ENCODE peak calls at places on chromosomes 13 and 19, in nine cellular contexts. One of them, this sample, is unnamed.
A peak's percentile ranks its signal among the peaks of the same experiment; 100 is the strongest.

GRCh38 chr19:40266111-40266510 is 19.0 kb downstream of the AKT2 start:
- DNase-seq in activated T-helper 1 cell treated with Interleukin-2 at 50 U/mL for 16 hours: no peak
- DNase-seq in astrocyte of the hippocampus: no peak
- DNase-seq in LoVo: no peak
- DNase-seq in central memory CD4-positive, alpha-beta T cell: no peak
- DNase-seq in naive thymus-derived CD4-positive, alpha-beta T cell: no peak
- DNase-seq in stimulated activated CD8-positive, alpha-beta memory T cell treated with anti-CD3 and anti-CD28 coated beads, Interleukin-2, amount 100 ng/mL, for 1 hour: no peak
- DNase-seq in activated CD4-positive, alpha-beta T cell treated with anti-CD3 and anti-CD28 coated beads, Interleukin-2, amount 50 U/mL, for 48 hours: no peak
- DNase-seq in epithelial cell of prostate: no peak
- DNase-seq in this sample: peak; percentile 48

GRCh38 chr19:40433391-40434216 is 7.8 kb upstream of the SERTAD1 start:
- DNase-seq in LoVo: peak; percentile 75
- DNase-seq in stimulated activated CD8-positive, alpha-beta memory T cell treated with anti-CD3 and anti-CD28 coated beads, Interleukin-2, amount 100 ng/mL, for 1 hour: no peak
- DNase-seq in central memory CD4-positive, alpha-beta T cell: peak; percentile 39
- DNase-seq in activated CD4-positive, alpha-beta T cell treated with anti-CD3 and anti-CD28 coated beads, Interleukin-2, amount 50 U/mL, for 48 hours: peak; percentile 47
- DNase-seq in naive thymus-derived CD4-positive, alpha-beta T cell: peak; percentile 42
- DNase-seq in activated T-helper 1 cell treated with Interleukin-2 at 50 U/mL for 16 hours: peak; percentile 34
- DNase-seq in epithelial cell of prostate: no peak
- DNase-seq in astrocyte of the hippocampus: peak; percentile 96
- DNase-seq in this sample: peak; percentile 95

GRCh38 chr13:64274481-64275217 is 2859.0 kb upstream of the PCDH20 start:
- DNase-seq in activated T-helper 1 cell treated with Interleukin-2 at 50 U/mL for 16 hours: no peak
- DNase-seq in LoVo: no peak
- DNase-seq in activated CD4-positive, alpha-beta T cell treated with anti-CD3 and anti-CD28 coated beads, Interleukin-2, amount 50 U/mL, for 48 hours: no peak
- DNase-seq in central memory CD4-positive, alpha-beta T cell: no peak
- DNase-seq in astrocyte of the hippocampus: no peak
- DNase-seq in epithelial cell of prostate: no peak
- DNase-seq in naive thymus-derived CD4-positive, alpha-beta T cell: no peak
- DNase-seq in stimulated activated CD8-positive, alpha-beta memory T cell treated with anti-CD3 and anti-CD28 coated beads, Interleukin-2, amount 100 ng/mL, for 1 hour: no peak
- DNase-seq in this sample: no peak

GRCh38 chr19:35843676-35844481 is 8.4 kb downstream of the NPHS1 start:
- DNase-seq in epithelial cell of prostate: no peak
- DNase-seq in stimulated activated CD8-positive, alpha-beta memory T cell treated with anti-CD3 and anti-CD28 coated beads, Interleukin-2, amount 100 ng/mL, for 1 hour: no peak
- DNase-seq in naive thymus-derived CD4-positive, alpha-beta T cell: no peak
- DNase-seq in LoVo: no peak
- DNase-seq in activated CD4-positive, alpha-beta T cell treated with anti-CD3 and anti-CD28 coated beads, Interleukin-2, amount 50 U/mL, for 48 hours: no peak
- DNase-seq in astrocyte of the hippocampus: no peak
- DNase-seq in central memory CD4-positive, alpha-beta T cell: no peak
- DNase-seq in activated T-helper 1 cell treated with Interleukin-2 at 50 U/mL for 16 hours: no peak
- DNase-seq in this sample: no peak

GRCh38 chr13:68027311-68027710 is 797.2 kb upstream of the PCDH9 start:
- DNase-seq in activated T-helper 1 cell treated with Interleukin-2 at 50 U/mL for 16 hours: no peak
- DNase-seq in astrocyte of the hippocampus: no peak
- DNase-seq in epithelial cell of prostate: no peak
- DNase-seq in central memory CD4-positive, alpha-beta T cell: no peak
- DNase-seq in naive thymus-derived CD4-positive, alpha-beta T cell: no peak
- DNase-seq in LoVo: no peak
- DNase-seq in stimulated activated CD8-positive, alpha-beta memory T cell treated with anti-CD3 and anti-CD28 coated beads, Interleukin-2, amount 100 ng/mL, for 1 hour: no peak
- DNase-seq in activated CD4-positive, alpha-beta T cell treated with anti-CD3 and anti-CD28 coated beads, Interleukin-2, amount 50 U/mL, for 48 hours: no peak
- DNase-seq in this sample: no peak

GRCh38 chr19:42281175-42282035 is 12.4 kb downstream of the CIC start:
- DNase-seq in activated T-helper 1 cell treated with Interleukin-2 at 50 U/mL for 16 hours: no peak
- DNase-seq in activated CD4-positive, alpha-beta T cell treated with anti-CD3 and anti-CD28 coated beads, Interleukin-2, amount 50 U/mL, for 48 hours: no peak
- DNase-seq in astrocyte of the hippocampus: peak; percentile 84
- DNase-seq in LoVo: no peak
- DNase-seq in naive thymus-derived CD4-positive, alpha-beta T cell: no peak
- DNase-seq in epithelial cell of prostate: no peak
- DNase-seq in stimulated activated CD8-positive, alpha-beta memory T cell treated with anti-CD3 and anti-CD28 coated beads, Interleukin-2, amount 100 ng/mL, for 1 hour: no peak
- DNase-seq in central memory CD4-positive, alpha-beta T cell: peak; percentile 17
- DNase-seq in this sample: peak; percentile 28

GRCh38 chr13:95564948-95565347 is 12.4 kb downstream of the CLDN10 start:
- DNase-seq in naive thymus-derived CD4-positive, alpha-beta T cell: no peak
- DNase-seq in stimulated activated CD8-positive, alpha-beta memory T cell treated with anti-CD3 and anti-CD28 coated beads, Interleukin-2, amount 100 ng/mL, for 1 hour: no peak
- DNase-seq in activated CD4-positive, alpha-beta T cell treated with anti-CD3 and anti-CD28 coated beads, Interleukin-2, amount 50 U/mL, for 48 hours: no peak
- DNase-seq in LoVo: no peak
- DNase-seq in astrocyte of the hippocampus: peak; percentile 53
- DNase-seq in central memory CD4-positive, alpha-beta T cell: no peak
- DNase-seq in epithelial cell of prostate: peak; percentile 26
- DNase-seq in activated T-helper 1 cell treated with Interleukin-2 at 50 U/mL for 16 hours: no peak
- DNase-seq in this sample: no peak

GRCh38 chr19:34023381-34023780 is 148.9 kb upstream of the LSM14A start:
- DNase-seq in central memory CD4-positive, alpha-beta T cell: no peak
- DNase-seq in epithelial cell of prostate: no peak
- DNase-seq in astrocyte of the hippocampus: no peak
- DNase-seq in activated T-helper 1 cell treated with Interleukin-2 at 50 U/mL for 16 hours: no peak
- DNase-seq in LoVo: no peak
- DNase-seq in stimulated activated CD8-positive, alpha-beta memory T cell treated with anti-CD3 and anti-CD28 coated beads, Interleukin-2, amount 100 ng/mL, for 1 hour: no peak
- DNase-seq in activated CD4-positive, alpha-beta T cell treated with anti-CD3 and anti-CD28 coated beads, Interleukin-2, amount 50 U/mL, for 48 hours: no peak
- DNase-seq in naive thymus-derived CD4-positive, alpha-beta T cell: no peak
- DNase-seq in this sample: no peak

GRCh38 chr13:107867701-107868661 is 347.4 kb downstream of the LIG4 start:
- DNase-seq in stimulated activated CD8-positive, alpha-beta memory T cell treated with anti-CD3 and anti-CD28 coated beads, Interleukin-2, amount 100 ng/mL, for 1 hour: no peak
- DNase-seq in naive thymus-derived CD4-positive, alpha-beta T cell: no peak
- DNase-seq in epithelial cell of prostate: no peak
- DNase-seq in central memory CD4-positive, alpha-beta T cell: no peak
- DNase-seq in astrocyte of the hippocampus: peak; percentile 81
- DNase-seq in activated T-helper 1 cell treated with Interleukin-2 at 50 U/mL for 16 hours: no peak
- DNase-seq in activated CD4-positive, alpha-beta T cell treated with anti-CD3 and anti-CD28 coated beads, Interleukin-2, amount 50 U/mL, for 48 hours: no peak
- DNase-seq in LoVo: no peak
- DNase-seq in this sample: no peak

GRCh38 chr13:36193151-36193855 is 21.1 kb downstream of the SOHLH2 start:
- DNase-seq in naive thymus-derived CD4-positive, alpha-beta T cell: no peak
- DNase-seq in LoVo: no peak
- DNase-seq in central memory CD4-positive, alpha-beta T cell: no peak
- DNase-seq in epithelial cell of prostate: peak; percentile 26
- DNase-seq in activated CD4-positive, alpha-beta T cell treated with anti-CD3 and anti-CD28 coated beads, Interleukin-2, amount 50 U/mL, for 48 hours: no peak
- DNase-seq in stimulated activated CD8-positive, alpha-beta memory T cell treated with anti-CD3 and anti-CD28 coated beads, Interleukin-2, amount 100 ng/mL, for 1 hour: no peak
- DNase-seq in activated T-helper 1 cell treated with Interleukin-2 at 50 U/mL for 16 hours: no peak
- DNase-seq in astrocyte of the hippocampus: peak; percentile 77
- DNase-seq in this sample: peak; percentile 76

GRCh38 chr13:34361528-34361927 is 543.6 kb downstream of the RFC3 start:
- DNase-seq in epithelial cell of prostate: no peak
- DNase-seq in naive thymus-derived CD4-positive, alpha-beta T cell: no peak
- DNase-seq in stimulated activated CD8-positive, alpha-beta memory T cell treated with anti-CD3 and anti-CD28 coated beads, Interleukin-2, amount 100 ng/mL, for 1 hour: no peak
- DNase-seq in astrocyte of the hippocampus: no peak
- DNase-seq in LoVo: no peak
- DNase-seq in activated CD4-positive, alpha-beta T cell treated with anti-CD3 and anti-CD28 coated beads, Interleukin-2, amount 50 U/mL, for 48 hours: no peak
- DNase-seq in central memory CD4-positive, alpha-beta T cell: no peak
- DNase-seq in activated T-helper 1 cell treated with Interleukin-2 at 50 U/mL for 16 hours: no peak
- DNase-seq in this sample: no peak

GRCh38 chr19:46240693-46241092 is 11.2 kb downstream of the IGFL1 start:
- DNase-seq in LoVo: no peak
- DNase-seq in central memory CD4-positive, alpha-beta T cell: no peak
- DNase-seq in stimulated activated CD8-positive, alpha-beta memory T cell treated with anti-CD3 and anti-CD28 coated beads, Interleukin-2, amount 100 ng/mL, for 1 hour: no peak
- DNase-seq in epithelial cell of prostate: no peak
- DNase-seq in activated T-helper 1 cell treated with Interleukin-2 at 50 U/mL for 16 hours: no peak
- DNase-seq in naive thymus-derived CD4-positive, alpha-beta T cell: no peak
- DNase-seq in astrocyte of the hippocampus: no peak
- DNase-seq in activated CD4-positive, alpha-beta T cell treated with anti-CD3 and anti-CD28 coated beads, Interleukin-2, amount 50 U/mL, for 48 hours: no peak
- DNase-seq in this sample: no peak

GRCh38 chr13:75418997-75419396 is 63.0 kb downstream of the TBC1D4 start:
- DNase-seq in stimulated activated CD8-positive, alpha-beta memory T cell treated with anti-CD3 and anti-CD28 coated beads, Interleukin-2, amount 100 ng/mL, for 1 hour: no peak
- DNase-seq in LoVo: no peak
- DNase-seq in activated CD4-positive, alpha-beta T cell treated with anti-CD3 and anti-CD28 coated beads, Interleukin-2, amount 50 U/mL, for 48 hours: no peak
- DNase-seq in epithelial cell of prostate: no peak
- DNase-seq in naive thymus-derived CD4-positive, alpha-beta T cell: no peak
- DNase-seq in astrocyte of the hippocampus: no peak
- DNase-seq in activated T-helper 1 cell treated with Interleukin-2 at 50 U/mL for 16 hours: no peak
- DNase-seq in central memory CD4-positive, alpha-beta T cell: no peak
- DNase-seq in this sample: no peak

GRCh38 chr19:10404888-10405808 is 1.8 kb upstream of the CDC37 start:
- DNase-seq in activated CD4-positive, alpha-beta T cell treated with anti-CD3 and anti-CD28 coated beads, Interleukin-2, amount 50 U/mL, for 48 hours: peak; percentile 70
- DNase-seq in stimulated activated CD8-positive, alpha-beta memory T cell treated with anti-CD3 and anti-CD28 coated beads, Interleukin-2, amount 100 ng/mL, for 1 hour: no peak
- DNase-seq in LoVo: no peak
- DNase-seq in central memory CD4-positive, alpha-beta T cell: peak; percentile 44
- DNase-seq in activated T-helper 1 cell treated with Interleukin-2 at 50 U/mL for 16 hours: no peak
- DNase-seq in astrocyte of the hippocampus: no peak
- DNase-seq in epithelial cell of prostate: no peak
- DNase-seq in naive thymus-derived CD4-positive, alpha-beta T cell: no peak
- DNase-seq in this sample: no peak

GRCh38 chr19:10113964-10114650 is 2.6 kb downstream of the P2RY11 start:
- DNase-seq in activated T-helper 1 cell treated with Interleukin-2 at 50 U/mL for 16 hours: no peak
- DNase-seq in stimulated activated CD8-positive, alpha-beta memory T cell treated with anti-CD3 and anti-CD28 coated beads, Interleukin-2, amount 100 ng/mL, for 1 hour: no peak
- DNase-seq in LoVo: no peak
- DNase-seq in activated CD4-positive, alpha-beta T cell treated with anti-CD3 and anti-CD28 coated beads, Interleukin-2, amount 50 U/mL, for 48 hours: no peak
- DNase-seq in central memory CD4-positive, alpha-beta T cell: no peak
- DNase-seq in epithelial cell of prostate: no peak
- DNase-seq in astrocyte of the hippocampus: no peak
- DNase-seq in naive thymus-derived CD4-positive, alpha-beta T cell: no peak
- DNase-seq in this sample: peak; percentile 20

GRCh38 chr13:34466301-34466700 is 475.8 kb upstream of the NBEA start:
- DNase-seq in central memory CD4-positive, alpha-beta T cell: no peak
- DNase-seq in stimulated activated CD8-positive, alpha-beta memory T cell treated with anti-CD3 and anti-CD28 coated beads, Interleukin-2, amount 100 ng/mL, for 1 hour: no peak
- DNase-seq in naive thymus-derived CD4-positive, alpha-beta T cell: no peak
- DNase-seq in activated CD4-positive, alpha-beta T cell treated with anti-CD3 and anti-CD28 coated beads, Interleukin-2, amount 50 U/mL, for 48 hours: no peak
- DNase-seq in astrocyte of the hippocampus: no peak
- DNase-seq in LoVo: no peak
- DNase-seq in activated T-helper 1 cell treated with Interleukin-2 at 50 U/mL for 16 hours: no peak
- DNase-seq in epithelial cell of prostate: no peak
- DNase-seq in this sample: no peak

GRCh38 chr19:18023596-18024212 is 15.7 kb downstream of the ARRDC2 start:
- DNase-seq in astrocyte of the hippocampus: no peak
- DNase-seq in epithelial cell of prostate: no peak
- DNase-seq in activated CD4-positive, alpha-beta T cell treated with anti-CD3 and anti-CD28 coated beads, Interleukin-2, amount 50 U/mL, for 48 hours: peak; percentile 52
- DNase-seq in LoVo: no peak
- DNase-seq in activated T-helper 1 cell treated with Interleukin-2 at 50 U/mL for 16 hours: peak; percentile 65
- DNase-seq in naive thymus-derived CD4-positive, alpha-beta T cell: peak; percentile 94
- DNase-seq in stimulated activated CD8-positive, alpha-beta memory T cell treated with anti-CD3 and anti-CD28 coated beads, Interleukin-2, amount 100 ng/mL, for 1 hour: peak; percentile 31
- DNase-seq in central memory CD4-positive, alpha-beta T cell: peak; percentile 90
- DNase-seq in this sample: no peak

GRCh38 chr13:93147293-93147645 is 79.3 kb upstream of the GPC6 start:
- DNase-seq in astrocyte of the hippocampus: no peak
- DNase-seq in activated CD4-positive, alpha-beta T cell treated with anti-CD3 and anti-CD28 coated beads, Interleukin-2, amount 50 U/mL, for 48 hours: no peak
- DNase-seq in naive thymus-derived CD4-positive, alpha-beta T cell: no peak
- DNase-seq in central memory CD4-positive, alpha-beta T cell: no peak
- DNase-seq in stimulated activated CD8-positive, alpha-beta memory T cell treated with anti-CD3 and anti-CD28 coated beads, Interleukin-2, amount 100 ng/mL, for 1 hour: no peak
- DNase-seq in LoVo: no peak
- DNase-seq in epithelial cell of prostate: no peak
- DNase-seq in activated T-helper 1 cell treated with Interleukin-2 at 50 U/mL for 16 hours: no peak
- DNase-seq in this sample: no peak

GRCh38 chr19:50801107-50801506 is 10.9 kb downstream of the ACP4 start:
- DNase-seq in activated T-helper 1 cell treated with Interleukin-2 at 50 U/mL for 16 hours: no peak
- DNase-seq in epithelial cell of prostate: no peak
- DNase-seq in activated CD4-positive, alpha-beta T cell treated with anti-CD3 and anti-CD28 coated beads, Interleukin-2, amount 50 U/mL, for 48 hours: no peak
- DNase-seq in astrocyte of the hippocampus: no peak
- DNase-seq in central memory CD4-positive, alpha-beta T cell: no peak
- DNase-seq in LoVo: no peak
- DNase-seq in naive thymus-derived CD4-positive, alpha-beta T cell: no peak
- DNase-seq in stimulated activated CD8-positive, alpha-beta memory T cell treated with anti-CD3 and anti-CD28 coated beads, Interleukin-2, amount 100 ng/mL, for 1 hour: no peak
- DNase-seq in this sample: no peak

GRCh38 chr19:38204096-38204495 is 19.9 kb downstream of the DPF1 start:
- DNase-seq in LoVo: no peak
- DNase-seq in astrocyte of the hippocampus: no peak
- DNase-seq in central memory CD4-positive, alpha-beta T cell: no peak
- DNase-seq in activated T-helper 1 cell treated with Interleukin-2 at 50 U/mL for 16 hours: no peak
- DNase-seq in naive thymus-derived CD4-positive, alpha-beta T cell: no peak
- DNase-seq in activated CD4-positive, alpha-beta T cell treated with anti-CD3 and anti-CD28 coated beads, Interleukin-2, amount 50 U/mL, for 48 hours: no peak
- DNase-seq in epithelial cell of prostate: no peak
- DNase-seq in stimulated activated CD8-positive, alpha-beta memory T cell treated with anti-CD3 and anti-CD28 coated beads, Interleukin-2, amount 100 ng/mL, for 1 hour: no peak
- DNase-seq in this sample: no peak

GRCh38 chr19:2015611-2015950 is at the start of gene BTBD2:
- DNase-seq in epithelial cell of prostate: no peak
- DNase-seq in activated T-helper 1 cell treated with Interleukin-2 at 50 U/mL for 16 hours: peak; percentile 38
- DNase-seq in astrocyte of the hippocampus: peak; percentile 78
- DNase-seq in naive thymus-derived CD4-positive, alpha-beta T cell: no peak
- DNase-seq in activated CD4-positive, alpha-beta T cell treated with anti-CD3 and anti-CD28 coated beads, Interleukin-2, amount 50 U/mL, for 48 hours: peak; percentile 66
- DNase-seq in central memory CD4-positive, alpha-beta T cell: peak; percentile 24
- DNase-seq in LoVo: peak; percentile 66
- DNase-seq in stimulated activated CD8-positive, alpha-beta memory T cell treated with anti-CD3 and anti-CD28 coated beads, Interleukin-2, amount 100 ng/mL, for 1 hour: no peak
- DNase-seq in this sample: peak; percentile 61

GRCh38 chr13:85313761-85314503 is 485.3 kb downstream of the SLITRK6 start:
- DNase-seq in stimulated activated CD8-positive, alpha-beta memory T cell treated with anti-CD3 and anti-CD28 coated beads, Interleukin-2, amount 100 ng/mL, for 1 hour: no peak
- DNase-seq in activated CD4-positive, alpha-beta T cell treated with anti-CD3 and anti-CD28 coated beads, Interleukin-2, amount 50 U/mL, for 48 hours: no peak
- DNase-seq in astrocyte of the hippocampus: peak; percentile 67
- DNase-seq in activated T-helper 1 cell treated with Interleukin-2 at 50 U/mL for 16 hours: no peak
- DNase-seq in naive thymus-derived CD4-positive, alpha-beta T cell: no peak
- DNase-seq in LoVo: peak; percentile 14
- DNase-seq in central memory CD4-positive, alpha-beta T cell: no peak
- DNase-seq in epithelial cell of prostate: peak; percentile 36
- DNase-seq in this sample: peak; percentile 1

GRCh38 chr19:53870485-53870844 is 2.8 kb downstream of the MYADM start:
- DNase-seq in activated T-helper 1 cell treated with Interleukin-2 at 50 U/mL for 16 hours: no peak
- DNase-seq in astrocyte of the hippocampus: no peak
- DNase-seq in central memory CD4-positive, alpha-beta T cell: no peak
- DNase-seq in epithelial cell of prostate: no peak
- DNase-seq in LoVo: no peak
- DNase-seq in naive thymus-derived CD4-positive, alpha-beta T cell: no peak
- DNase-seq in stimulated activated CD8-positive, alpha-beta memory T cell treated with anti-CD3 and anti-CD28 coated beads, Interleukin-2, amount 100 ng/mL, for 1 hour: no peak
- DNase-seq in activated CD4-positive, alpha-beta T cell treated with anti-CD3 and anti-CD28 coated beads, Interleukin-2, amount 50 U/mL, for 48 hours: no peak
- DNase-seq in this sample: no peak

GRCh38 chr19:8075158-8076086 is 22.9 kb downstream of the CCL25 start:
- DNase-seq in activated CD4-positive, alpha-beta T cell treated with anti-CD3 and anti-CD28 coated beads, Interleukin-2, amount 50 U/mL, for 48 hours: no peak
- DNase-seq in central memory CD4-positive, alpha-beta T cell: no peak
- DNase-seq in activated T-helper 1 cell treated with Interleukin-2 at 50 U/mL for 16 hours: no peak
- DNase-seq in epithelial cell of prostate: no peak
- DNase-seq in astrocyte of the hippocampus: no peak
- DNase-seq in stimulated activated CD8-positive, alpha-beta memory T cell treated with anti-CD3 and anti-CD28 coated beads, Interleukin-2, amount 100 ng/mL, for 1 hour: no peak
- DNase-seq in LoVo: no peak
- DNase-seq in naive thymus-derived CD4-positive, alpha-beta T cell: no peak
- DNase-seq in this sample: no peak

GRCh38 chr13:51715613-51716012 is 88.3 kb downstream of the DHRS12 start:
- DNase-seq in stimulated activated CD8-positive, alpha-beta memory T cell treated with anti-CD3 and anti-CD28 coated beads, Interleukin-2, amount 100 ng/mL, for 1 hour: no peak
- DNase-seq in activated T-helper 1 cell treated with Interleukin-2 at 50 U/mL for 16 hours: no peak
- DNase-seq in central memory CD4-positive, alpha-beta T cell: no peak
- DNase-seq in naive thymus-derived CD4-positive, alpha-beta T cell: no peak
- DNase-seq in epithelial cell of prostate: peak; percentile 39
- DNase-seq in activated CD4-positive, alpha-beta T cell treated with anti-CD3 and anti-CD28 coated beads, Interleukin-2, amount 50 U/mL, for 48 hours: no peak
- DNase-seq in LoVo: no peak
- DNase-seq in astrocyte of the hippocampus: no peak
- DNase-seq in this sample: no peak

GRCh38 chr13:51849145-51850101 is 4.4 kb upstream of the TMEM272 start:
- DNase-seq in LoVo: no peak
- DNase-seq in epithelial cell of prostate: no peak
- DNase-seq in central memory CD4-positive, alpha-beta T cell: no peak
- DNase-seq in activated T-helper 1 cell treated with Interleukin-2 at 50 U/mL for 16 hours: no peak
- DNase-seq in astrocyte of the hippocampus: no peak
- DNase-seq in naive thymus-derived CD4-positive, alpha-beta T cell: no peak
- DNase-seq in activated CD4-positive, alpha-beta T cell treated with anti-CD3 and anti-CD28 coated beads, Interleukin-2, amount 50 U/mL, for 48 hours: peak; percentile 53
- DNase-seq in stimulated activated CD8-positive, alpha-beta memory T cell treated with anti-CD3 and anti-CD28 coated beads, Interleukin-2, amount 100 ng/mL, for 1 hour: no peak
- DNase-seq in this sample: peak; percentile 3

GRCh38 chr13:89514534-89515312 is 1832.8 kb upstream of the MIR17HG start:
- DNase-seq in activated CD4-positive, alpha-beta T cell treated with anti-CD3 and anti-CD28 coated beads, Interleukin-2, amount 50 U/mL, for 48 hours: no peak
- DNase-seq in naive thymus-derived CD4-positive, alpha-beta T cell: no peak
- DNase-seq in central memory CD4-positive, alpha-beta T cell: no peak
- DNase-seq in epithelial cell of prostate: peak; percentile 43
- DNase-seq in stimulated activated CD8-positive, alpha-beta memory T cell treated with anti-CD3 and anti-CD28 coated beads, Interleukin-2, amount 100 ng/mL, for 1 hour: no peak
- DNase-seq in activated T-helper 1 cell treated with Interleukin-2 at 50 U/mL for 16 hours: no peak
- DNase-seq in astrocyte of the hippocampus: peak; percentile 63
- DNase-seq in LoVo: peak; percentile 7
- DNase-seq in this sample: peak; percentile 21

GRCh38 chr19:5587661-5588060 is 19.9 kb upstream of the TINCR start:
- DNase-seq in activated T-helper 1 cell treated with Interleukin-2 at 50 U/mL for 16 hours: no peak
- DNase-seq in activated CD4-positive, alpha-beta T cell treated with anti-CD3 and anti-CD28 coated beads, Interleukin-2, amount 50 U/mL, for 48 hours: no peak
- DNase-seq in LoVo: no peak
- DNase-seq in central memory CD4-positive, alpha-beta T cell: no peak
- DNase-seq in naive thymus-derived CD4-positive, alpha-beta T cell: no peak
- DNase-seq in stimulated activated CD8-positive, alpha-beta memory T cell treated with anti-CD3 and anti-CD28 coated beads, Interleukin-2, amount 100 ng/mL, for 1 hour: no peak
- DNase-seq in epithelial cell of prostate: no peak
- DNase-seq in astrocyte of the hippocampus: no peak
- DNase-seq in this sample: no peak

GRCh38 chr19:27972291-27973040 is 1240.5 kb downstream of the UQCRFS1 start:
- DNase-seq in activated T-helper 1 cell treated with Interleukin-2 at 50 U/mL for 16 hours: no peak
- DNase-seq in astrocyte of the hippocampus: peak; percentile 89
- DNase-seq in naive thymus-derived CD4-positive, alpha-beta T cell: no peak
- DNase-seq in central memory CD4-positive, alpha-beta T cell: no peak
- DNase-seq in activated CD4-positive, alpha-beta T cell treated with anti-CD3 and anti-CD28 coated beads, Interleukin-2, amount 50 U/mL, for 48 hours: no peak
- DNase-seq in stimulated activated CD8-positive, alpha-beta memory T cell treated with anti-CD3 and anti-CD28 coated beads, Interleukin-2, amount 100 ng/mL, for 1 hour: no peak
- DNase-seq in epithelial cell of prostate: peak; percentile 33
- DNase-seq in LoVo: peak; percentile 1
- DNase-seq in this sample: peak; percentile 46

GRCh38 chr13:37681295-37682032 is 82.9 kb upstream of the POSTN start:
- DNase-seq in LoVo: no peak
- DNase-seq in activated T-helper 1 cell treated with Interleukin-2 at 50 U/mL for 16 hours: no peak
- DNase-seq in astrocyte of the hippocampus: peak; percentile 60
- DNase-seq in central memory CD4-positive, alpha-beta T cell: no peak
- DNase-seq in epithelial cell of prostate: no peak
- DNase-seq in stimulated activated CD8-positive, alpha-beta memory T cell treated with anti-CD3 and anti-CD28 coated beads, Interleukin-2, amount 100 ng/mL, for 1 hour: no peak
- DNase-seq in activated CD4-positive, alpha-beta T cell treated with anti-CD3 and anti-CD28 coated beads, Interleukin-2, amount 50 U/mL, for 48 hours: no peak
- DNase-seq in naive thymus-derived CD4-positive, alpha-beta T cell: no peak
- DNase-seq in this sample: peak; percentile 30

GRCh38 chr19:46841458-46842083 is 9.1 kb downstream of the AP2S1 start:
- DNase-seq in activated CD4-positive, alpha-beta T cell treated with anti-CD3 and anti-CD28 coated beads, Interleukin-2, amount 50 U/mL, for 48 hours: no peak
- DNase-seq in naive thymus-derived CD4-positive, alpha-beta T cell: no peak
- DNase-seq in activated T-helper 1 cell treated with Interleukin-2 at 50 U/mL for 16 hours: no peak
- DNase-seq in stimulated activated CD8-positive, alpha-beta memory T cell treated with anti-CD3 and anti-CD28 coated beads, Interleukin-2, amount 100 ng/mL, for 1 hour: no peak
- DNase-seq in epithelial cell of prostate: no peak
- DNase-seq in LoVo: peak; percentile 47
- DNase-seq in central memory CD4-positive, alpha-beta T cell: no peak
- DNase-seq in astrocyte of the hippocampus: peak; percentile 72
- DNase-seq in this sample: peak; percentile 52

This sample was measured in myocyte.